ENCODE peak calls at places on chromosomes 7 and 10, in five cellular contexts. B is KBM-7; G is astrocyte of the hippocampus; U is stimulated activated naive CD8-positive, alpha-beta T cell treated with anti-CD3 and anti-CD28 coated beads, Interleukin-15, Interleukin-2, amounts not matched to agents 100 U/mL and 50 U/mL, for 24 hours; T is brain microvascular endothelial cell. W is an unnamed sample.

GRCh38 chr10:7881119-7881518 is 62.8 kb downstream of the TAF3 start:
- DNase-seq in B (no peak), G (no peak), U (no peak), T (no peak), W (no peak)

GRCh38 chr10:8072211-8072610 is 17.7 kb downstream of the GATA3 start:
- DNase-seq in B (no peak), G (no peak), U (no peak), T (no peak), W (no peak)

GRCh38 chr10:26468691-26469090 is 30.6 kb downstream of the APBB1IP start:
- DNase-seq in B (no peak), G (no peak), U (peak), T (no peak), W (no peak)

GRCh38 chr7:132838313-132838712 is 243.6 kb downstream of the CHCHD3 start:
- DNase-seq in B (no peak), G (no peak), U (no peak), T (no peak), W (no peak)

GRCh38 chr10:7184660-7185366 is 226.0 kb downstream of the SFMBT2 start:
- DNase-seq in B (peak), G (no peak), U (no peak), T (no peak), W (no peak)

GRCh38 chr10:48878091-48878490 is 61.5 kb downstream of the LRRC18 start:
- DNase-seq in B (no peak), G (no peak), U (no peak), T (no peak), W (no peak)

GRCh38 chr7:147400221-147400689 is 1190.3 kb upstream of the C7orf33 start:
- DNase-seq in B (no peak), G (peak), U (no peak), T (peak), W (peak)

GRCh38 chr10:13270877-13271551 is 28.9 kb downstream of the PHYH start:
- DNase-seq in B (no peak), G (peak), U (no peak), T (peak), W (peak)

GRCh38 chr10:24449334-24449740 is 240.4 kb downstream of the KIAA1217 start:
- DNase-seq in B (no peak), G (peak), U (no peak), T (no peak), W (peak)

GRCh38 chr10:71957546-71958275 is 6.5 kb upstream of the CHST3 start:
- DNase-seq in B (peak), G (peak), U (no peak), T (no peak), W (no peak)

GRCh38 chr10:91590904-91591791 is 41.7 kb downstream of the PPP1R3C start:
- DNase-seq in B (no peak), G (peak), U (no peak), T (peak), W (peak)

GRCh38 chr10:24432478-24433416 is 223.8 kb downstream of the KIAA1217 start:
- DNase-seq in B (no peak), G (no peak), U (no peak), T (peak), W (no peak)

GRCh38 chr7:149869291-149869650 is 4.5 kb upstream of the ATP6V0E2 start:
- DNase-seq in B (no peak), G (no peak), U (no peak), T (no peak), W (no peak)

GRCh38 chr7:157405914-157406810 is 69.4 kb downstream of the DNAJB6 start:
- DNase-seq in B (no peak), G (no peak), U (no peak), T (no peak), W (peak)

GRCh38 chr7:5677538-5678294 is 103.7 kb downstream of the RNF216 start:
- DNase-seq in B (peak), G (peak), U (peak), T (peak), W (peak)

GRCh38 chr7:101792051-101792651 is 25.3 kb upstream of the CUX1 start:
- DNase-seq in B (no peak), G (peak), U (no peak), T (peak), W (peak)

GRCh38 chr7:92824450-92824849 is 11.9 kb downstream of the CDK6 start:
- DNase-seq in B (no peak), G (no peak), U (no peak), T (no peak), W (no peak)

GRCh38 chr7:44767912-44768662 is 19.4 kb downstream of the ZMIZ2 start:
- DNase-seq in B (no peak), G (peak), U (no peak), T (no peak), W (peak)

GRCh38 chr10:109259293-109259692 is 664.0 kb downstream of the XPNPEP1 start:
- DNase-seq in B (no peak), G (no peak), U (no peak), T (no peak), W (no peak)

GRCh38 chr7:44275146-44275545 is 50.2 kb downstream of the CAMK2B start:
- DNase-seq in B (no peak), G (no peak), U (no peak), T (no peak), W (no peak)

GRCh38 chr7:44378744-44379143 is 53.4 kb upstream of the CAMK2B start:
- DNase-seq in B (no peak), G (peak), U (no peak), T (peak), W (no peak)

GRCh38 chr10:3584926-3585784 is 199.9 kb downstream of the KLF6 start:
- DNase-seq in B (no peak), G (no peak), U (no peak), T (no peak), W (no peak)

GRCh38 chr7:152411389-152411788 is 24.4 kb downstream of the KMT2C start:
- DNase-seq in B (no peak), G (peak), U (no peak), T (no peak), W (no peak)

GRCh38 chr7:47361746-47362215 is 220.1 kb downstream of the TNS3 start:
- DNase-seq in B (no peak), G (peak), U (peak), T (peak), W (peak)

GRCh38 chr10:28948045-28948444 is 270.7 kb downstream of the BAMBI start:
- DNase-seq in B (no peak), G (no peak), U (no peak), T (peak), W (no peak)

GRCh38 chr7:2953099-2953498 is 90.6 kb downstream of the CARD11 start:
- DNase-seq in B (no peak), G (no peak), U (no peak), T (no peak), W (no peak)